ENCODE peak calls at places on chromosomes 3 and 15, in eight cellular contexts. F, P, N, V, G, A, L and R are unnamed samples. For H3K27me3, the result is how much of the 10 kb centered on the place peaks cover.

GRCh38 chr3:135559802-135560201 is 405.7 kb upstream of the PPP2R3A start:
- DNase-seq in F (no peak), P (no peak), N (no peak), V (no peak), G (no peak), A (no peak), L (no peak), R (no peak)

GRCh38 chr15:38698215-38698614 is 133.6 kb upstream of the RASGRP1 start:
- DNase-seq in F (no peak), P (no peak), N (no peak), V (no peak), G (no peak), A (no peak), L (no peak), R (no peak)

GRCh38 chr3:149959443-149959842 is 11.3 kb downstream of the PFN2 start:
- DNase-seq in F (no peak), P (peak), N (no peak), V (no peak), G (no peak), A (no peak), L (no peak), R (no peak)

GRCh38 chr15:48680841-48681240 is 35.3 kb upstream of the FBN1 start:
- DNase-seq in F (no peak), P (peak), N (peak), V (no peak), G (no peak), A (no peak), L (no peak), R (peak)

GRCh38 chr3:171976526-171976925 is 62.9 kb upstream of the FNDC3B start:
- DNase-seq in F (no peak), P (peak), N (no peak), V (no peak), G (no peak), A (no peak), L (no peak), R (no peak)

GRCh38 chr3:126432901-126433480 is 38.3 kb downstream of the CFAP100 start:
- DNase-seq in F (no peak), P (no peak), N (no peak), V (peak), G (no peak), A (peak), L (peak), R (no peak)

GRCh38 chr15:100861511-100861991 is 18.1 kb upstream of the ALDH1A3 start:
- DNase-seq in F (no peak), P (no peak), N (no peak), V (no peak), G (no peak), A (no peak), L (peak), R (no peak)

GRCh38 chr3:157159037-157159761 is 748 bp downstream of the CCNL1 start:
- DNase-seq in F (peak), P (peak), N (peak), V (peak), G (peak), A (peak), L (peak), R (peak)

GRCh38 chr3:66482005-66482404 is 18.8 kb downstream of the LRIG1 start:
- DNase-seq in F (no peak), P (no peak), N (no peak), V (no peak), G (no peak), A (no peak), L (no peak), R (no peak)

GRCh38 chr3:153756816-153757215 is 364.4 kb upstream of the ARHGEF26 start:
- DNase-seq in F (no peak), P (peak), N (peak), V (no peak), G (no peak), A (no peak), L (no peak), R (no peak)

GRCh38 chr3:194540268-194540937 is 53.6 kb upstream of the ATP13A3 start:
- DNase-seq in F (no peak), P (no peak), N (no peak), V (peak), G (no peak), A (no peak), L (no peak), R (no peak)

GRCh38 chr3:13600950-13601691 is 52.2 kb downstream of the FBLN2 start:
- DNase-seq in F (no peak), P (peak), N (peak), V (no peak), G (peak), A (peak), L (no peak), R (peak)

GRCh38 chr3:155853214-155854146 is 747 bp downstream of the SLC33A1 start:
- DNase-seq in F (peak), P (peak), N (no peak), V (peak), G (peak), A (peak), L (no peak), R (peak)

GRCh38 chr15:29569533-29570092 is 252.7 kb downstream of the TJP1 start:
- DNase-seq in F (peak), P (no peak), N (no peak), V (no peak), G (no peak), A (peak), L (peak), R (no peak)

GRCh38 chr3:185460719-185461350 is 38.0 kb downstream of the TMEM41A start:
- DNase-seq in F (no peak), P (peak), N (peak), V (no peak), G (no peak), A (no peak), L (no peak), R (no peak)

GRCh38 chr3:115354010-115354409 is 206.9 kb upstream of the ZBTB20 start:
- DNase-seq in F (no peak), P (no peak), N (no peak), V (no peak), G (no peak), A (no peak), L (no peak), R (no peak)

GRCh38 chr3:55676643-55677042 is 189.5 kb upstream of the WNT5A start:
- DNase-seq in F (no peak), P (no peak), N (no peak), V (no peak), G (no peak), A (no peak), L (no peak), R (no peak)

GRCh38 chr3:37400945-37401344 is 226.6 kb upstream of the LRRFIP2 start:
- DNase-seq in F (no peak), P (no peak), N (no peak), V (no peak), G (no peak), A (no peak), L (no peak), R (no peak)

GRCh38 chr15:84400820-84401219 is 165.2 kb downstream of the GOLGA6L4 start:
- DNase-seq in F (no peak), P (no peak), N (no peak), V (no peak), G (peak), A (peak), L (peak), R (peak)

GRCh38 chr3:140050977-140051957 is 116.3 kb downstream of the CLSTN2 start:
- DNase-seq in F (no peak), P (no peak), N (peak), V (no peak), G (peak), A (peak), L (peak), R (no peak)

GRCh38 chr3:111473550-111473949 is 68.4 kb upstream of the CD96 start:
- DNase-seq in F (no peak), P (no peak), N (no peak), V (no peak), G (peak), A (peak), L (peak), R (no peak)

GRCh38 chr3:77254967-77255831 is 215.3 kb downstream of the ROBO2 start:
- DNase-seq in F (peak), P (peak), N (peak), V (peak), G (peak), A (peak), L (peak), R (peak)

GRCh38 chr15:33089878-33090757 is 104.4 kb downstream of the FMN1 start:
- DNase-seq in F (no peak), P (peak), N (peak), V (no peak), G (no peak), A (no peak), L (no peak), R (no peak)

GRCh38 chr15:100340721-100341661 is 784 bp downstream of the ADAMTS17 start:
- DNase-seq in F (no peak), P (no peak), N (no peak), V (no peak), G (no peak), A (peak), L (no peak), R (no peak)

GRCh38 chr15:28783466-28783865 is 65.0 kb downstream of the GOLGA6L7 start:
- DNase-seq in F (no peak), P (no peak), N (no peak), V (no peak), G (no peak), A (no peak), L (no peak), R (no peak)

GRCh38 chr3:148791296-148791695 is 36.3 kb upstream of the CPB1 start:
- DNase-seq in F (peak), P (peak), N (no peak), V (no peak), G (peak), A (no peak), L (no peak), R (no peak)

GRCh38 chr3:173501941-173502489 is 104.5 kb downstream of the NLGN1 start:
- DNase-seq in F (no peak), P (peak), N (no peak), V (no peak), G (no peak), A (no peak), L (no peak), R (no peak)

GRCh38 chr3:123724306-123724705 is 139.5 kb upstream of the HACD2 start:
- DNase-seq in F (no peak), P (peak), N (peak), V (no peak), G (no peak), A (peak), L (peak), R (no peak)

GRCh38 chr15:77877869-77878577 is 199.5 kb downstream of the TBC1D2B start:
- DNase-seq in F (no peak), P (no peak), N (no peak), V (no peak), G (no peak), A (no peak), L (no peak), R (no peak)

GRCh38 chr3:143775401-143775970 is 72.8 kb downstream of the SLC9A9 start:
- DNase-seq in F (no peak), P (peak), N (peak), V (no peak), G (no peak), A (no peak), L (no peak), R (peak)

GRCh38 chr15:79676621-79677020 is 220.2 kb downstream of the MTHFS start:
- DNase-seq in F (no peak), P (no peak), N (no peak), V (no peak), G (no peak), A (no peak), L (no peak), R (no peak)

DNA sequence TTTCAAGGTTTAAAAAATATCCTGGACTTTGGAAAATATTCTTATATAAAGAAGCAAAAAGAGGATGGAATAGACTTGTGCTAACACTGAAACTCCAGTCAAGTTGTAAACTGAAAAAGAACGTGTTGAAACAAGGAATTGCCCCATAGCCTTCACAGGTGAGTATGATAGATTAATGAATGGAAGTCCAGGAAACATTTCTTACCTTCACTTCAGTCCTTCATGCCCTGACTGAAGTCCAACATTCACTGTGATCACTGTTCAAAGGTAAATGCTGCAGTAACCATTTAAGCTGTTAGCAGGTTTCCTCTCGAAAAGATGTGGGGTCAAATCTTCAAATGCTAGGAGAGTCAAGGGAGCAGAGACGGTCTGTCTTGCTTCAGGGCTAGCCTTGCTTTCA is 46.2 kb downstream of the SLC30A4 start:
- DNase-seq in F (no peak), P (no peak), N (no peak), V (no peak), G (no peak), A (no peak), L (no peak), R (no peak)
- H3K27me3 ChIP-seq in F (under half), P (under half), N (under half), V (under half), G (under half), A (under half), L (half or more), R (under half)

GRCh38 chr15:40069178-40070165 is 30.5 kb upstream of the SRP14 start:
- DNase-seq in F (no peak), P (peak), N (peak), V (peak), G (no peak), A (peak), L (peak), R (peak)
- H3K27ac ChIP-seq in F (no peak), P (no peak), N (no peak), V (peak), G (peak), A (peak), L (no peak), R (peak)

DNA sequence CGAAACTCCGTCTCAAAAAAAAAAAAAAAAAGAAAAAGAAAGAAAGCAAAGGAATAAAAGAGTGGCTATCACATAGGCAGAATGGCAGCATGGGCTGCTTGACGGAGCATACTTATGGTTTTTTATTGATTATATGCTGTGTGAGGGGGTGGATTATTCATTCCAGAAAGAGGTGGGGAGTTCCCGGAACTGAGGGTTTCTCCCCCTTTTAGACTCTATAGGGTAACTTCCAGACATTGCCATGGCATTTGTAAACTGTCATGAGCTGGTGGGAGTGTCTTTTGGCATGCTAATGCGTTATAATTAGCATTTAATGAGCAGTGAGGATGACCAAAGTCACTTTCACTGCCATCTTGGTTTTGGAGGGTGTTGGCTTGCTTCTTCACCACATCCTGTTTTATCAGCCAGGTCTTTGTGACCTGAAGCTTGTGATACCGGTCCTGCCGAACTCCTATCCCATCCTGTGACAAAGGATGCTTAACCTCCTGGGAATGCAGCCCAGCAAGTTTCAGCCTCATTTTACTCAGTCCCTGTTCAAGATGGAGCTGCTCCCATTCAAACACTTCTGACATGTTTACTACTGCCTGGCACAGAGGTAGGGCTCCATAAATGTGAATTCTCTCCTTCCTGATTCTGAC is 15.8 kb upstream of the ABHD17C start:
- DNase-seq in F (no peak), P (no peak), N (peak), V (no peak), G (no peak), A (no peak), L (peak), R (no peak)
- H3K27me3 ChIP-seq in F (under half), P (under half), N (under half), V (under half), G (under half), A (under half), L (under half), R (under half)

GRCh38 chr15:63473999-63474809 is 30.2 kb upstream of the USP3 start:
- DNase-seq in F (no peak), P (peak), N (peak), V (peak), G (peak), A (peak), L (peak), R (no peak)
- H3K27ac ChIP-seq in F (no peak), P (peak), N (no peak), V (peak), G (peak), A (no peak), L (no peak), R (no peak)

DNA sequence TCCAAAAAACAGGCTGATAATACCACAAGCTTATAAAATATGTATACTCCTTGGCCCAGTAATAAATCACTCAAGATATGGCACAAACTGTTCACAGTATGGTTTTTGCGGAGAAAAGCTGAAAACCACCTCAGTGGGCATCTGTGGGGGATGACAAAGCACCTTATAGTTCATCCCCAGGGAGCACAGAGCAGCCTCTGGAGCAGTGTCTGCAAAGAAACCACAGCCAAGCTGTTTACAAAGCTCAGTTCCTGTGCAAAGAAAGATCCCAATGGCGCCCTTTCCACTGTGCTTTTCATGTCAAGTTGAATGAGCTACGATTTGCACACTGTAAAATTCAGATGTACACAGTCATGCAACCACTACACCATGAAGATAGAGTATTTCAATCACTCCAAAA is 2.6 kb upstream of the EFCC1 start:
- DNase-seq in F (no peak), P (no peak), N (no peak), V (no peak), G (no peak), A (no peak), L (no peak), R (no peak)
- H3K27me3 ChIP-seq in F (under half), P (half or more), N (under half), V (under half), G (under half), A (half or more), L (under half), R (under half)

GRCh38 chr3:43757613-43758012 is 66.9 kb downstream of the ABHD5 start:
- DNase-seq in F (no peak), P (no peak), N (no peak), V (no peak), G (no peak), A (no peak), L (no peak), R (no peak)

GRCh38 chr3:43755511-43756200 is 64.9 kb downstream of the ABHD5 start:
- DNase-seq in F (no peak), P (no peak), N (no peak), V (no peak), G (no peak), A (no peak), L (no peak), R (no peak)

GRCh38 chr3:43759297-43759782 is 68.6 kb downstream of the ABHD5 start:
- DNase-seq in F (no peak), P (peak), N (peak), V (no peak), G (no peak), A (peak), L (no peak), R (peak)

GRCh38 chr3:43760951-43761350 is 70.2 kb downstream of the ABHD5 start:
- DNase-seq in F (no peak), P (no peak), N (no peak), V (no peak), G (no peak), A (no peak), L (no peak), R (no peak)

DNA sequence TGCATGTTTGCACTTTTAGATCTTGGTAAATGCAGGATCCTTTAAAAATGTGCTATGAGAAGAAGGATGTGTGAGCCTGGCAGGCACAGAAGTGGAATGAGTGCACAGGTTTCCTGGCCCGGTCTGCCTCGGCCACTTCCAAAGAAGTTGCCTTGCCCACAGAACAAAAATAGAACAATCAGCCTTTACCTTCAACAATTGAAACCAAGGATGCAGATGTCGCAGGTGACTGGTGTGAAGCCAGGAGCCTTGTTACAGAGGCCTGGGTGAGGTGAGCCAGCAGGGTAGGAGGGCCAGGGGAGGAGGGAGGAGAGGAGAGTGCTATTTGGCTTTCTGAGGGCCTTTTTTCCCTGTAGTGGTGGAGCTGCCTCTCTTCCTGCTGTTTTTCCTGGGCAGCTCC is 68.1 kb downstream of the ABHD5 start:
- DNase-seq in F (no peak), P (no peak), N (no peak), V (no peak), G (no peak), A (no peak), L (no peak), R (no peak)
- H3K27ac ChIP-seq in F (no peak), P (peak), N (no peak), V (peak), G (no peak), A (no peak), L (no peak), R (peak)